ENCODE peak calls at places on chromosomes 2 and 18, in eight cellular contexts. I is tibial nerve, P is lower lobe of right lung, G is OCI-LY7, V is HFF-Myc, E is body of pancreas, B is psoas muscle, T is BE2C. K is an unnamed sample.

GRCh38 chr18:45457933-45458332 is 157.3 kb upstream of the SLC14A2 start:
- DNase-seq in T (no peak), B (no peak), G (no peak), V (no peak), E (no peak), I (no peak), P (no peak), K (no peak)

GRCh38 chr2:108905906-108906305 is 83.1 kb downstream of the EDAR start:
- DNase-seq in V (no peak), E (no peak), P (no peak), G (no peak), I (no peak), T (no peak), B (no peak), K (no peak)

GRCh38 chr2:215483431-215483830 is 47.6 kb upstream of the FN1 start:
- DNase-seq in T (no peak), V (no peak), B (no peak), I (no peak), G (no peak), E (no peak), P (no peak), K (no peak)

GRCh38 chr2:70123051-70123828 is 36.0 kb downstream of the PCBP1 start:
- DNase-seq in I (peak; percentile 73), T (no peak), P (no peak), G (no peak), V (no peak), E (peak; percentile 71), B (peak; percentile 66), K (peak; percentile 84)

GRCh38 chr2:62423883-62424458 is 82.0 kb downstream of the TMEM17 start:
- DNase-seq in P (no peak), T (no peak), V (no peak), G (no peak), B (no peak), I (no peak), E (no peak), K (peak; percentile 21)

GRCh38 chr2:199951023-199951422 is 4.3 kb downstream of the TYW5 start:
- DNase-seq in G (no peak), T (no peak), P (no peak), E (no peak), B (no peak), V (no peak), I (no peak), K (no peak)

GRCh38 chr2:9107168-9108025 is 99.2 kb upstream of the ASAP2 start:
- DNase-seq in I (no peak), P (peak; percentile 81), V (no peak), B (no peak), T (no peak), E (no peak), G (no peak), K (no peak)

GRCh38 chr2:27290571-27290970 is 8.3 kb downstream of the TRIM54 start:
- DNase-seq in P (no peak), V (no peak), B (no peak), T (no peak), G (peak; percentile 78), E (no peak), I (no peak), K (no peak)

GRCh38 chr2:164495491-164496223 is 125.6 kb downstream of the GRB14 start:
- DNase-seq in V (peak; percentile 17), I (peak; percentile 24), T (no peak), B (no peak), E (no peak), G (no peak), P (no peak), K (peak; percentile 79)

GRCh38 chr18:10926565-10927194 is 222.7 kb downstream of the PIEZO2 start:
- DNase-seq in B (no peak), V (peak; percentile 22), G (no peak), T (no peak), P (no peak), I (no peak), E (no peak), K (peak; percentile 68)

GRCh38 chr2:240435955-240436625 is 627 bp downstream of the GPC1 start:
- DNase-seq in G (no peak), T (peak; percentile 54), V (no peak), I (no peak), P (peak; percentile 57), E (peak; percentile 43), B (no peak), K (peak; percentile 37)

GRCh38 chr18:79588636-79589481 is 90.7 kb upstream of the CTDP1 start:
- DNase-seq in B (peak; percentile 88), I (peak; percentile 84), G (no peak), V (no peak), E (peak; percentile 52), P (peak; percentile 64), T (no peak), K (peak; percentile 99)

GRCh38 chr18:32010124-32010745 is 8.4 kb upstream of the RNF125 start:
- DNase-seq in G (no peak), P (no peak), B (no peak), T (no peak), E (no peak), V (no peak), I (no peak), K (no peak)

GRCh38 chr2:143420313-143420712 is 291.1 kb downstream of the ARHGAP15 start:
- DNase-seq in E (no peak), B (no peak), V (no peak), G (no peak), I (no peak), T (no peak), P (no peak), K (no peak)

GRCh38 chr2:190742431-190742830 is 93.5 kb downstream of the NAB1 start:
- DNase-seq in G (no peak), V (no peak), E (no peak), B (no peak), P (no peak), I (no peak), T (no peak), K (no peak)

GRCh38 chr2:206229642-206230041 is 44.8 kb upstream of the ZDBF2 start:
- DNase-seq in B (no peak), V (no peak), G (no peak), P (no peak), E (no peak), I (no peak), T (no peak), K (no peak)

GRCh38 chr2:157764386-157764785 is 111.7 kb downstream of the ACVR1 start:
- DNase-seq in E (no peak), B (no peak), V (no peak), I (no peak), P (peak; percentile 51), T (no peak), G (no peak), K (no peak)

DNA sequence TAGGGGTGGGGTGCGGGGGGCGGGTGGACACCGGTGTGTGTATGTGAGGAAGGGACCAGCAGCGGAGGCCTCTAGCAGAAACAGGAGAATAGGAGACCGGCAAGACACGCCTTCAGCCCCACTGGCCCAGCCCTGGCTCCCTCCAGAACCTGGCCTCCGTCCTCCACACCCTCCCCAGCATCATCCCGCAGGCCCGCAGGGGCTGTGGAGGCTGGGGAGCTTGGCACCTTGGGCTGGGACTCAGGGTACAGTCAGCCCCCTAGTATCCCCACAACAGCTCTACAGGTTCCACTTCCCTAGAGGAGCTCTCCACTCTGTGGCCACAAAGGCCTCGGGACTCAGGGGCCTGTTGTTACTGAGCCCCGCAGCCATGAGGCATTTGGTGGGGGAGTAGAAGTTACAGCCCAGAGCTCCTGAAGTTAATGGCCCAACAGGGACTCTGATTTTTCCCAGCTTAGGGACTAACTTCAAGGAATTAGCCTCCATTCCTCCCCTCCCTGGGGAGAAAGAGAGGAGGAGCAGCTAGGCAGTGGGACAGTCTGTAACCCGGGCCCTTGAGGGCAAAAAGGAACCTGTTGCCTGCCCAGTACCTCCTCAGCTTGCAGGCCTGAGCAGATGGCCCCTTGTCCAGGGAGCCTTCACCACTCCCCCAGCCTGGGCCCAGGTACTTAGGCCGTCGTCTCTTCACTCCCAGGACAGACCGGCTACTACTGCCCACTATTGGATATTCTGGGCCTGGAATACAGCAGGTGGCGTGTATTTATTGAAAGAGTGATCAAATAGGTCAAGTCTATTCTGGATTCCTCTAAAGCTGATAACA is 20.0 kb downstream of the SH2D6 start:
- DNase-seq in E (peak; percentile 59), I (no peak), V (no peak), B (peak; percentile 55), T (peak; percentile 38), P (no peak), G (no peak), K (no peak)
- H3K4me3 ChIP-seq in E (no peak overlapping the region), I (peak overlapping the region; percentile 31), V (peak overlapping the region; percentile 16), B (peak overlapping the region; percentile 63), T (peak overlapping the region; percentile 40), P (peak overlapping the region; percentile 54), G (peak overlapping the region; percentile 31), K (no peak overlapping the region)

GRCh38 chr2:19667085-19667484 is 234.7 kb downstream of the TTC32 start:
- DNase-seq in B (no peak), E (no peak), G (no peak), V (no peak), I (no peak), T (no peak), P (no peak), K (no peak)
- TF ChIP-seq CTCF in B (no peak), E (no peak), G (peak; percentile 25), V (no peak), I (no peak), T (no peak), P (no peak), K (peak; percentile 47)

GRCh38 chr18:74127483-74127750 is 20.2 kb downstream of the FBXO15 start:
- DNase-seq in V (no peak), E (no peak), T (no peak), I (no peak), B (no peak), G (no peak), P (no peak), K (no peak)
- H3K4me3 ChIP-seq in V (no peak overlapping the region), E (no peak overlapping the region), T (no peak overlapping the region), I (no peak overlapping the region), B (no peak overlapping the region), G (no peak overlapping the region), P (no peak overlapping the region), K (no peak overlapping the region)

GRCh38 chr2:195498176-195498575 is 158.8 kb upstream of the SLC39A10 start:
- DNase-seq in V (no peak), I (peak; percentile 52), G (peak; percentile 67), B (no peak), T (peak; percentile 38), E (peak; percentile 37), P (no peak), K (peak; percentile 56)
- TF ChIP-seq CTCF in V (peak; percentile 27), I (peak; percentile 24), G (peak; percentile 84), B (peak; percentile 10), T (peak; percentile 60), E (no peak), P (peak; percentile 60), K (peak; percentile 44)